ENCODE peak calls at places on chromosomes 1 and 21, in five cellular contexts. V is CD4-positive, CD25-positive, alpha-beta regulatory T cell; G is endodermal cell; Y is gastrocnemius medialis; M is tibial artery. U is an unnamed sample.

GRCh38 chr21:34715518-34715917 is 46.7 kb downstream of the CLIC6 start:
- DNase-seq in V (no peak), G (no peak), Y (no peak), M (no peak), U (no peak)

GRCh38 chr1:10107985-10108663 is 75.4 kb downstream of the UBE4B start:
- DNase-seq in V (no peak), G (no peak), Y (no peak), M (no peak), U (no peak)

GRCh38 chr1:190172636-190173410 is 304.8 kb downstream of the BRINP3 start:
- DNase-seq in V (no peak), G (no peak), Y (no peak), M (no peak), U (no peak)

GRCh38 chr1:175000697-175001187 is 995 bp downstream of the CACYBP start:
- DNase-seq in V (no peak), G (no peak), Y (no peak), M (no peak), U (no peak)

GRCh38 chr1:168709407-168709891 is 19.6 kb downstream of the DPT start:
- DNase-seq in V (no peak), G (no peak), Y (no peak), M (no peak), U (no peak)

GRCh38 chr1:28915036-28915895 is 897 bp downstream of the EPB41 start:
- DNase-seq in V (peak; percentile 68), G (peak; percentile 82), Y (no peak), M (no peak), U (no peak)

GRCh38 chr1:57492846-57493245 is 69.0 kb upstream of the DAB1 start:
- DNase-seq in V (no peak), G (no peak), Y (no peak), M (no peak), U (no peak)

GRCh38 chr1:156394082-156394481 is 25.1 kb downstream of the RHBG start:
- DNase-seq in V (no peak), G (no peak), Y (no peak), M (no peak), U (no peak)

GRCh38 chr1:193009501-193009900 is 49.7 kb downstream of the UCHL5 start:
- DNase-seq in V (no peak), G (no peak), Y (no peak), M (no peak), U (no peak)

GRCh38 chr1:43048601-43049011 is 89.9 kb upstream of the SLC2A1 start:
- DNase-seq in V (no peak), G (no peak), Y (no peak), M (no peak), U (no peak)

GRCh38 chr1:44670751-44671640 is 3.3 kb downstream of the TMEM53 start:
- DNase-seq in V (no peak), G (no peak), Y (no peak), M (no peak), U (no peak)

GRCh38 chr1:235450886-235451457 is 53.3 kb downstream of the B3GALNT2 start:
- DNase-seq in V (no peak), G (no peak), Y (no peak), M (no peak), U (no peak)

GRCh38 chr1:3306583-3307285 is 147.7 kb upstream of the ARHGEF16 start:
- DNase-seq in V (no peak), G (no peak), Y (no peak), M (no peak), U (no peak)

GRCh38 chr1:211738709-211739301 is 63.4 kb upstream of the NEK2 start:
- DNase-seq in V (peak; percentile 4), G (peak; percentile 58), Y (no peak), M (no peak), U (no peak)

GRCh38 chr1:99963041-99963795 is 6.6 kb upstream of the SLC35A3 start:
- DNase-seq in V (no peak), G (no peak), Y (no peak), M (no peak), U (no peak)

GRCh38 chr1:245641384-245641783 is 486.6 kb downstream of the KIF26B start:
- DNase-seq in V (no peak), G (no peak), Y (no peak), M (no peak), U (no peak)

GRCh38 chr1:64959973-64960372 is 6.4 kb downstream of the JAK1 start:
- DNase-seq in V (no peak), G (no peak), Y (no peak), M (no peak), U (no peak)

GRCh38 chr1:25620211-25620610 is 3.6 kb downstream of the MAN1C1 start:
- DNase-seq in V (no peak), G (no peak), Y (no peak), M (no peak), U (no peak)

GRCh38 chr1:214018605-214019268 is 31.0 kb downstream of the PROX1 start:
- DNase-seq in V (no peak), G (no peak), Y (no peak), M (no peak), U (no peak)

GRCh38 chr1:39540504-39541031 is 36.0 kb downstream of the PABPC4 start:
- DNase-seq in V (no peak), G (no peak), Y (peak; percentile 90), M (peak; percentile 82), U (peak; percentile 40)

GRCh38 chr1:11790880-11791715 is 14.7 kb downstream of the MTHFR start:
- DNase-seq in V (no peak), G (no peak), Y (peak; percentile 98), M (peak; percentile 97), U (peak; percentile 93)

GRCh38 chr1:11787804-11788436 is 17.8 kb downstream of the MTHFR start:
- DNase-seq in V (no peak), G (no peak), Y (peak; percentile 20), M (no peak), U (no peak)

GRCh38 chr1:11790101-11790879 is 15.5 kb downstream of the MTHFR start:
- DNase-seq in V (no peak), G (no peak), Y (peak; percentile 29), M (no peak), U (no peak)

GRCh38 chr1:11788549-11789053 is 17.2 kb downstream of the MTHFR start:
- DNase-seq in V (no peak), G (no peak), Y (peak; percentile 60), M (no peak), U (no peak)

DNA sequence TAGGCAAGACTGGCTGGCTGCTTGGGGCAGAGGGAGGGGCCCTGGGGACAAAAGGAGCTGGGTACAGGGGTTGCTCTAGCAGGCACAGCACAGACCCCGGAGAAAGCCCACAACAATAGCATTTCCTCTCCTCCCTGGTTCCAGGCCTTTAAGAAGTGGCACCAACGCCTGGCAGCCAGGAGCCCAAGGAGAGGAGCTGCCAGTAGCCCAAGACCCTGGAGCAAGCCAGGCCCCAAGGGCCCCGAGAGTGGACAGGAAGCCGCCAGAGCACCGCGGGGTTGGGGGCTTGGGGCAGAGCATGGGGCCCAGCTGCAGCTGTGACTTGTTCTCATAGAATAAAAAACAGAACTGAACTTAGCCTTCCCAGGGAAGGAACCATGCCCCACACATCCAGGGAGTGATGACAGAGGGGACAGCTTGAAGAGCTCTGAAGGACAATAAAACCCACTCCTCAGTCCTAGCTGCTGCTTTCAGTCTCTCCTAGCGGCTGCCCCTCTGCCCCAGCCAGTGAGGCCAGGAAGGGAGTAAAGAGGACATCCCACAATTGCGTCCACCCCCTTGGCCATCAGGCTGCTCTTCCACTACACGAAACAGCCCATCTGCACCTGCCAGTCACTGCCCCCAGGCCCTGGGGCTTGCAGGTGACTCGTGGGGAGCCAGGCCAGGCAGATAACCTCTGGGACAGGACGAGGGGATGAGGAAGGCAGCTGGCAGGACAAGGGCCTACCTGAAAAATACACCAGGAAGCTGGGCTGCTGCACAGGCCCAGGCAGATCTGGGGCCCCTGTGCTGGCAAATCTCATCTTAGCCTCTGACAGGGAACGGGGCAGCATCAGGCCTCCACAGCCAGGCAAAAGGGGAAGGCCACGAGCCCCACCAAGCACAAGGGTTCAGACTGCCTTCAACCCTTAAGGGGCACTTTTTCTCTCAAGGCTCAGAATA is 16.4 kb downstream of the MTHFR start:
- DNase-seq in V (no peak), G (no peak), Y (peak; percentile 74), M (no peak), U (no peak)
- H3K36me3 ChIP-seq in V (peaks cover 23% of the 10 kb centered on the region), G (peaks cover 18% of the 10 kb centered on the region), Y (peaks cover 22% of the 10 kb centered on the region), M (peaks cover 15% of the 10 kb centered on the region), U (peaks cover 12% of the 10 kb centered on the region)

GRCh38 chr21:37371041-37371397 is 4.4 kb downstream of the DYRK1A start:
- DNase-seq in V (no peak), G (no peak), Y (no peak), M (no peak), U (no peak)

GRCh38 chr21:37372127-37372731 is 5.7 kb downstream of the DYRK1A start:
- DNase-seq in V (no peak), G (no peak), Y (no peak), M (no peak), U (no peak)

GRCh38 chr21:37373539-37373938 is 7.0 kb downstream of the DYRK1A start:
- DNase-seq in V (no peak), G (no peak), Y (no peak), M (no peak), U (no peak)

GRCh38 chr21:37375866-37376574 is 9.4 kb downstream of the DYRK1A start:
- DNase-seq in V (no peak), G (no peak), Y (peak; percentile 56), M (no peak), U (no peak)

GRCh38 chr21:37374026-37374425 is 7.5 kb downstream of the DYRK1A start:
- DNase-seq in V (no peak), G (no peak), Y (no peak), M (no peak), U (no peak)
- H3K27ac ChIP-seq in V (no peak overlapping the region), G (no peak overlapping the region), Y (peak overlapping the region; percentile 100), M (no peak overlapping the region), U (no peak overlapping the region)

GRCh38 chr1:33714421-33714820 is 149.5 kb upstream of the HMGB4 start:
- DNase-seq in V (no peak), G (peak; percentile 14), Y (no peak), M (no peak), U (no peak)

GRCh38 chr1:33716976-33717688 is 146.7 kb upstream of the HMGB4 start:
- DNase-seq in V (no peak), G (peak; percentile 13), Y (no peak), M (no peak), U (no peak)

GRCh38 chr1:33718166-33718565 is 145.7 kb upstream of the HMGB4 start:
- DNase-seq in V (no peak), G (peak; percentile 10), Y (no peak), M (no peak), U (no peak)

GRCh38 chr1:33713058-33713877 is 150.6 kb upstream of the HMGB4 start:
- DNase-seq in V (no peak), G (peak; percentile 9), Y (no peak), M (no peak), U (no peak)

DNA sequence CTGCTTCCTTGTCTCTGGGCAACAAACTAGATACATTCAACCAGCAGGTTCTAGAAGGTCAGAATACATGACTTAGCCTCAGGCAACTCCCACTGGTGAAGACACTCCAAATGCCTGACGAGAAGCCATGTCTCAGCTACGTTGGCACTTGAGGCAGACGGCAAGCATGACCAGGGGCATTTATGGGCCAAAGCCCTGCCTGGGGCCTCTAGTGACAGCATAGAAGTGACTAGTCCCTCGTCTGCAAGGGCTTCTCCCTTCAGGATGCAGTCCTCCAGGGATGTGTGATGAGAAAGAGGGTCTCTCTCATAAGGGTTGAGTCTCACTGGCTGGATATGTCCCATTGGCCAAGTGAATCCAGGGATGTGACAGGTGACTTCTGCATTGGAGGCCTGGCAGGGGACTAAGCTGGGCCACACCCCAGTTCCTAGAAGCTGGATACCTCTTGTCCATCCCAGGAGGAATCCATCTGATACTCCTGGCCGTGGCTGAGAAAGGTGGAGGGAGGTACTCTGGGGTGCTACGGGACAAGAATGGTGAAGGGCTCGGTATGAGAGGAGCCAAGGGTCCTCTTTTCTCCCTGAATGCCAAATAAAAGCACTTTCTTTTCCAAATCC is 148.6 kb upstream of the HMGB4 start:
- DNase-seq in V (no peak), G (peak; percentile 28), Y (no peak), M (no peak), U (no peak)
- H3K36me3 ChIP-seq in V (no peaks in the 10 kb centered on the region), G (no peaks in the 10 kb centered on the region), Y (no peaks in the 10 kb centered on the region), M (no peaks in the 10 kb centered on the region), U (no peaks in the 10 kb centered on the region)

GRCh38 chr1:203555046-203555445 is 61.1 kb downstream of the OPTC start:
- DNase-seq in V (no peak), G (no peak), Y (no peak), M (no peak), U (no peak)
- H3K27ac ChIP-seq in V (no peak overlapping the region), G (no peak overlapping the region), Y (peak overlapping the region; percentile 84), M (peak overlapping the region; percentile 88), U (peak overlapping the region; percentile 92)